ENCODE peak calls at places on chromosome 4, in seven cellular contexts. One of them, this sample, is unnamed.

GRCh38 chr4:104064650-104065577 is 345.1 kb upstream of the TACR3 start:
- DNase-seq in astrocyte of the spinal cord: peak
- DNase-seq in DND-41: peak
- DNase-seq in cardiac fibroblast: peak
- DNase-seq in HFF-Myc: no peak
- DNase-seq in PC-3: peak
- DNase-seq in RWPE2: no peak
- DNase-seq in this sample: no peak

GRCh38 chr4:3514806-3515421 is 17.3 kb downstream of the LRPAP1 start:
- DNase-seq in DND-41: no peak
- DNase-seq in astrocyte of the spinal cord: no peak
- DNase-seq in RWPE2: no peak
- DNase-seq in PC-3: no peak
- DNase-seq in HFF-Myc: no peak
- DNase-seq in cardiac fibroblast: no peak
- DNase-seq in this sample: no peak

GRCh38 chr4:13990596-13991589 is 363.4 kb upstream of the BOD1L1 start:
- DNase-seq in HFF-Myc: no peak
- DNase-seq in PC-3: no peak
- DNase-seq in cardiac fibroblast: peak
- DNase-seq in RWPE2: no peak
- DNase-seq in astrocyte of the spinal cord: no peak
- DNase-seq in DND-41: no peak
- DNase-seq in this sample: no peak

GRCh38 chr4:88418411-88418810 is 38.5 kb upstream of the HERC5 start:
- DNase-seq in cardiac fibroblast: no peak
- DNase-seq in RWPE2: no peak
- DNase-seq in PC-3: no peak
- DNase-seq in HFF-Myc: no peak
- DNase-seq in astrocyte of the spinal cord: no peak
- DNase-seq in DND-41: peak
- DNase-seq in this sample: no peak

GRCh38 chr4:187209921-187210613 is 486.4 kb upstream of the FAT1 start:
- DNase-seq in DND-41: no peak
- DNase-seq in cardiac fibroblast: peak
- DNase-seq in PC-3: peak
- DNase-seq in RWPE2: no peak
- DNase-seq in astrocyte of the spinal cord: peak
- DNase-seq in HFF-Myc: peak
- DNase-seq in this sample: peak

GRCh38 chr4:87835192-87835591 is 2.4 kb downstream of the MEPE start:
- DNase-seq in PC-3: peak
- DNase-seq in cardiac fibroblast: peak
- DNase-seq in DND-41: no peak
- DNase-seq in RWPE2: no peak
- DNase-seq in HFF-Myc: no peak
- DNase-seq in astrocyte of the spinal cord: no peak
- DNase-seq in this sample: no peak

GRCh38 chr4:186500721-186501304 is 54.6 kb downstream of the MTNR1A start:
- DNase-seq in HFF-Myc: no peak
- DNase-seq in astrocyte of the spinal cord: peak
- DNase-seq in PC-3: no peak
- DNase-seq in DND-41: no peak
- DNase-seq in RWPE2: peak
- DNase-seq in cardiac fibroblast: no peak
- DNase-seq in this sample: no peak

GRCh38 chr4:10677796-10678497 is 6.6 kb downstream of the CLNK start:
- DNase-seq in astrocyte of the spinal cord: no peak
- DNase-seq in HFF-Myc: no peak
- DNase-seq in PC-3: no peak
- DNase-seq in cardiac fibroblast: no peak
- DNase-seq in RWPE2: no peak
- DNase-seq in DND-41: no peak
- DNase-seq in this sample: no peak

GRCh38 chr4:74189331-74190043 is 31.6 kb downstream of the MTHFD2L start:
- DNase-seq in HFF-Myc: peak
- DNase-seq in astrocyte of the spinal cord: peak
- DNase-seq in cardiac fibroblast: peak
- DNase-seq in RWPE2: no peak
- DNase-seq in DND-41: no peak
- DNase-seq in PC-3: peak
- DNase-seq in this sample: peak

GRCh38 chr4:108058685-108059440 is 69.2 kb downstream of the HADH start:
- DNase-seq in HFF-Myc: peak
- DNase-seq in RWPE2: no peak
- DNase-seq in cardiac fibroblast: peak
- DNase-seq in PC-3: peak
- DNase-seq in DND-41: no peak
- DNase-seq in astrocyte of the spinal cord: no peak
- DNase-seq in this sample: peak

GRCh38 chr4:40311811-40312346 is 23.3 kb upstream of the CHRNA9 start:
- DNase-seq in HFF-Myc: no peak
- DNase-seq in cardiac fibroblast: no peak
- DNase-seq in astrocyte of the spinal cord: no peak
- DNase-seq in PC-3: no peak
- DNase-seq in DND-41: peak
- DNase-seq in RWPE2: no peak
- DNase-seq in this sample: no peak

GRCh38 chr4:151519728-151520415 is 110.9 kb downstream of the FHIP1A start:
- DNase-seq in astrocyte of the spinal cord: no peak
- DNase-seq in RWPE2: no peak
- DNase-seq in cardiac fibroblast: no peak
- DNase-seq in HFF-Myc: no peak
- DNase-seq in PC-3: no peak
- DNase-seq in DND-41: no peak
- DNase-seq in this sample: no peak

GRCh38 chr4:166252487-166253402 is 379.7 kb downstream of the TLL1 start:
- DNase-seq in astrocyte of the spinal cord: peak
- DNase-seq in PC-3: peak
- DNase-seq in HFF-Myc: no peak
- DNase-seq in DND-41: no peak
- DNase-seq in cardiac fibroblast: peak
- DNase-seq in RWPE2: no peak
- DNase-seq in this sample: peak

GRCh38 chr4:152064753-152065152 is 303.9 kb upstream of the GATB start:
- DNase-seq in astrocyte of the spinal cord: no peak
- DNase-seq in cardiac fibroblast: no peak
- DNase-seq in PC-3: no peak
- DNase-seq in RWPE2: no peak
- DNase-seq in DND-41: no peak
- DNase-seq in HFF-Myc: no peak
- DNase-seq in this sample: no peak

GRCh38 chr4:144656857-144657256 is 10.9 kb downstream of the HHIP start:
- DNase-seq in PC-3: no peak
- DNase-seq in RWPE2: no peak
- DNase-seq in HFF-Myc: no peak
- DNase-seq in cardiac fibroblast: peak
- DNase-seq in astrocyte of the spinal cord: peak
- DNase-seq in DND-41: no peak
- DNase-seq in this sample: peak

GRCh38 chr4:154916068-154916467 is 135.0 kb downstream of the RBM46 start:
- DNase-seq in RWPE2: no peak
- DNase-seq in cardiac fibroblast: no peak
- DNase-seq in PC-3: no peak
- DNase-seq in HFF-Myc: no peak
- DNase-seq in astrocyte of the spinal cord: no peak
- DNase-seq in DND-41: no peak
- DNase-seq in this sample: no peak

GRCh38 chr4:159395693-159396092 is 292.8 kb downstream of the RAPGEF2 start:
- DNase-seq in DND-41: no peak
- DNase-seq in HFF-Myc: no peak
- DNase-seq in RWPE2: no peak
- DNase-seq in astrocyte of the spinal cord: no peak
- DNase-seq in cardiac fibroblast: peak
- DNase-seq in PC-3: no peak
- DNase-seq in this sample: peak

GRCh38 chr4:127463883-127464282 is 168.9 kb upstream of the INTU start:
- DNase-seq in DND-41: no peak
- DNase-seq in astrocyte of the spinal cord: no peak
- DNase-seq in RWPE2: no peak
- DNase-seq in HFF-Myc: no peak
- DNase-seq in cardiac fibroblast: no peak
- DNase-seq in PC-3: no peak
- DNase-seq in this sample: no peak

GRCh38 chr4:182764642-182765041 is 152.5 kb downstream of the DCTD start:
- DNase-seq in HFF-Myc: no peak
- DNase-seq in cardiac fibroblast: no peak
- DNase-seq in PC-3: no peak
- DNase-seq in RWPE2: no peak
- DNase-seq in DND-41: no peak
- DNase-seq in astrocyte of the spinal cord: no peak
- DNase-seq in this sample: no peak

GRCh38 chr4:123444298-123444731 is 47.7 kb downstream of the SPRY1 start:
- DNase-seq in DND-41: peak
- DNase-seq in cardiac fibroblast: peak
- DNase-seq in astrocyte of the spinal cord: no peak
- DNase-seq in HFF-Myc: peak
- DNase-seq in PC-3: no peak
- DNase-seq in RWPE2: no peak
- DNase-seq in this sample: no peak

GRCh38 chr4:25098964-25099843 is 61.0 kb downstream of the SEPSECS start:
- DNase-seq in RWPE2: no peak
- DNase-seq in astrocyte of the spinal cord: peak
- DNase-seq in HFF-Myc: no peak
- DNase-seq in cardiac fibroblast: peak
- DNase-seq in DND-41: peak
- DNase-seq in PC-3: peak
- DNase-seq in this sample: peak

GRCh38 chr4:184805462-184806245 is 20.1 kb downstream of the ACSL1 start:
- DNase-seq in HFF-Myc: no peak
- DNase-seq in PC-3: peak
- DNase-seq in DND-41: no peak
- DNase-seq in cardiac fibroblast: no peak
- DNase-seq in RWPE2: no peak
- DNase-seq in astrocyte of the spinal cord: no peak
- DNase-seq in this sample: no peak

GRCh38 chr4:71404049-71404448 is 65.2 kb downstream of the SLC4A4 start:
- DNase-seq in PC-3: peak
- DNase-seq in RWPE2: no peak
- DNase-seq in astrocyte of the spinal cord: no peak
- DNase-seq in DND-41: no peak
- DNase-seq in cardiac fibroblast: no peak
- DNase-seq in HFF-Myc: no peak
- DNase-seq in this sample: no peak

GRCh38 chr4:105714071-105714521 is 5.5 kb downstream of the GSTCD start:
- DNase-seq in DND-41: no peak
- DNase-seq in astrocyte of the spinal cord: no peak
- DNase-seq in RWPE2: no peak
- DNase-seq in HFF-Myc: no peak
- DNase-seq in cardiac fibroblast: peak
- DNase-seq in PC-3: peak
- DNase-seq in this sample: no peak

GRCh38 chr4:85688055-85688740 is 213.2 kb downstream of the ARHGAP24 start:
- DNase-seq in PC-3: no peak
- DNase-seq in DND-41: no peak
- DNase-seq in cardiac fibroblast: no peak
- DNase-seq in RWPE2: no peak
- DNase-seq in astrocyte of the spinal cord: no peak
- DNase-seq in HFF-Myc: no peak
- DNase-seq in this sample: no peak

GRCh38 chr4:76526585-76526990 is 91.6 kb downstream of the SHROOM3 start:
- DNase-seq in astrocyte of the spinal cord: peak
- DNase-seq in DND-41: no peak
- DNase-seq in PC-3: peak
- DNase-seq in RWPE2: no peak
- DNase-seq in HFF-Myc: no peak
- DNase-seq in cardiac fibroblast: peak
- DNase-seq in this sample: peak
- H3K4me3 ChIP-seq in astrocyte of the spinal cord: no peak
- H3K4me3 ChIP-seq in DND-41: no peak
- H3K4me3 ChIP-seq in PC-3: no peak
- H3K4me3 ChIP-seq in RWPE2: no peak
- H3K4me3 ChIP-seq in HFF-Myc: no peak
- H3K4me3 ChIP-seq in cardiac fibroblast: no peak
- H3K4me3 ChIP-seq in this sample: no peak

DNA sequence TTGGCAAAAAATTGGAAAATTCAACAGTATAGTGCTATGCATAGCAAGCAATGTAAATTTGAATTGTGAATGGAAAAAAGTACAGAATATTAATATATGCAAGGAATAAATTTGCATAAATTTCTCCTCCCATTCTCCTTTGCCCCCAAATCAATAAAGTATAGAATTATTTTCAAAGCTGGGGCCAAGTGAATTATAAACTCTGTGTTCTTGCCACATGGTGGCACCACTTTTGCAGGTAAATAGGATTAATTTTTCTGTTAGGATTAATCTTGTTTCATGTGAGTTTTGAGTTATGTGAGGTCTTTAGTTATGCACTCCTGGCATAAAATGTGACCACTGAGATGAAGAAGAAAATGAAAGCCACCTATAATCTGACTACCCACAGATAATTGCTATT is 19.9 kb downstream of the COPS4 start:
- DNase-seq in astrocyte of the spinal cord: peak
- DNase-seq in DND-41: no peak
- DNase-seq in RWPE2: no peak
- DNase-seq in cardiac fibroblast: peak
- DNase-seq in PC-3: peak
- DNase-seq in HFF-Myc: no peak
- DNase-seq in this sample: peak
- TF ChIP-seq CTCF in astrocyte of the spinal cord: peak
- TF ChIP-seq CTCF in DND-41: peak
- TF ChIP-seq CTCF in RWPE2: peak
- TF ChIP-seq CTCF in cardiac fibroblast: no peak
- TF ChIP-seq CTCF in PC-3: peak
- TF ChIP-seq CTCF in HFF-Myc: peak
- TF ChIP-seq CTCF in this sample: peak

DNA sequence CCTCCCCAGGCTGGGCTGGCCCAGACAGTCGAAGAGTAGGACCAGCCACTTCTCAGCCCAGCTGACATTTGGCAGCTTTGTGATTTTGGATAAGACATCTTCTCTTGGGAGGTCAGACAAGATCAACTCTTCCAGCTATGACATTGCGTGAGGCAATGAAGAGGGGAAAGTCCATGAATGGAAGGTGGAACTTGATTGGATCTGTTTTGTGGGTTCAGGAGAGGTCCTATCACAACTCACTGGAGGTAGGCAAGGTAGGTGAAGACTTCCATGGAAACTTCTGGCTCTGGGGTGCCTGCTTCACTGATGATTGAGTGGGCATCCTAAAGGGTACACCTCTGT is 7.5 kb upstream of the DDX60L start:
- DNase-seq in HFF-Myc: no peak
- DNase-seq in DND-41: no peak
- DNase-seq in cardiac fibroblast: no peak
- DNase-seq in RWPE2: no peak
- DNase-seq in astrocyte of the spinal cord: no peak
- DNase-seq in PC-3: no peak
- DNase-seq in this sample: no peak
- H3K4me3 ChIP-seq in HFF-Myc: no peak
- H3K4me3 ChIP-seq in DND-41: no peak
- H3K4me3 ChIP-seq in cardiac fibroblast: no peak
- H3K4me3 ChIP-seq in RWPE2: no peak
- H3K4me3 ChIP-seq in astrocyte of the spinal cord: no peak
- H3K4me3 ChIP-seq in PC-3: peak
- H3K4me3 ChIP-seq in this sample: no peak

DNA sequence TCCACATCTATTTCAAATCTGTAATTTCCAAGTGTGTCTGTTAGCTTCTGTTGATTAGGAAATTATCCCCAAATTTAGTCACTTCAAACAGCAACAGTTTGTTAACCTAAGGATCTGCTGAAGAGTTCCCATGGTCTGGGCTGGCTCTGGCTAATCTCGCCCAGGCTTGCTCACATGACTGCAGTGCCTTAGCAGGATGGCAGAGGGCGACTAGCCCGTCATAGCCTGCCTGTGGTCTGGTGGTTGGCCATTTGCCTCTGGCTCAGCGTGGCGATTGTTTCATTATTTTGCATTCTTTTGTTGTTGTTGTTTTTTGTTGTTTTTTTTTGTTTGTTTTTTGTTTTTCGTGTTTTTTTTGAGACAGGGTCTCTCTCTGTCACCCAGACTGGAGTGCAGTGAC is 264.0 kb downstream of the TRIML1 start:
- DNase-seq in RWPE2: no peak
- DNase-seq in DND-41: no peak
- DNase-seq in astrocyte of the spinal cord: no peak
- DNase-seq in cardiac fibroblast: no peak
- DNase-seq in PC-3: no peak
- DNase-seq in HFF-Myc: no peak
- DNase-seq in this sample: peak
- TF ChIP-seq CTCF in RWPE2: no peak
- TF ChIP-seq CTCF in DND-41: no peak
- TF ChIP-seq CTCF in astrocyte of the spinal cord: no peak
- TF ChIP-seq CTCF in cardiac fibroblast: no peak
- TF ChIP-seq CTCF in PC-3: no peak
- TF ChIP-seq CTCF in HFF-Myc: no peak
- TF ChIP-seq CTCF in this sample: peak